ENCODE peak calls at places on chromosomes 11 and 22, in five cellular contexts. N, B, M, I and T are unnamed samples.

GRCh38 chr11:131760191-131760951 is 390.0 kb downstream of the NTM start:
- DNase-seq in B (no peak), I (no peak), M (no peak), N (peak; percentile 87), T (peak; percentile 71)

GRCh38 chr11:9906043-9906791 is 242.3 kb downstream of the SWAP70 start:
- DNase-seq in I (no peak), B (no peak), N (peak; percentile 86), M (peak; percentile 67), T (no peak)

GRCh38 chr11:105609341-105609781 is 512 bp upstream of the GRIA4 start:
- DNase-seq in I (no peak), B (no peak), N (peak; percentile 77), M (peak; percentile 23), T (no peak)

GRCh38 chr22:26435327-26436093 is 6.5 kb downstream of the ASPHD2 start:
- DNase-seq in B (no peak), N (no peak), M (no peak), I (no peak), T (no peak)

GRCh38 chr22:22949953-22950352 is 62.3 kb downstream of the IGLL5 start:
- DNase-seq in I (no peak), B (no peak), M (no peak), N (no peak), T (peak; percentile 87)

GRCh38 chr11:94586546-94586945 is 19.4 kb downstream of the PIWIL4 start:
- DNase-seq in I (no peak), B (no peak), N (no peak), M (no peak), T (no peak)

GRCh38 chr11:126588630-126589491 is 233.4 kb downstream of the ST3GAL4 start:
- DNase-seq in M (no peak), N (no peak), B (no peak), I (no peak), T (no peak)

GRCh38 chr11:1327064-1327460 is 17.6 kb upstream of the TOLLIP start:
- DNase-seq in M (no peak), I (peak; percentile 88), N (no peak), B (no peak), T (no peak)

GRCh38 chr11:84720706-84721402 is 906.3 kb downstream of the DLG2 start:
- DNase-seq in I (peak; percentile 64), M (no peak), N (peak; percentile 63), B (no peak), T (no peak)

GRCh38 chr11:47499614-47500013 is 50.7 kb upstream of the RAPSN start:
- DNase-seq in N (no peak), B (no peak), I (no peak), M (no peak), T (no peak)

GRCh38 chr11:8261316-8261715 is 2.4 kb downstream of the LMO1 start:
- DNase-seq in I (peak; percentile 37), N (no peak), B (peak; percentile 17), M (no peak), T (no peak)

GRCh38 chr11:68970921-68971636 is 9.7 kb downstream of the MRGPRD start:
- DNase-seq in B (no peak), N (no peak), M (no peak), I (peak; percentile 36), T (no peak)

GRCh38 chr11:95149659-95150294 is 60.1 kb downstream of the ENDOD1 start:
- DNase-seq in M (peak; percentile 90), B (peak; percentile 62), I (peak; percentile 75), N (peak; percentile 69), T (no peak)

GRCh38 chr11:34302046-34302921 is 55.5 kb downstream of the ABTB2 start:
- DNase-seq in M (peak; percentile 57), N (no peak), B (no peak), I (no peak), T (no peak)

GRCh38 chr11:45102361-45102809 is 44.1 kb upstream of the PRDM11 start:
- DNase-seq in B (no peak), M (no peak), I (no peak), N (no peak), T (peak; percentile 90)
- TF ChIP-seq POLR2AphosphoS5 in B (no peak), M (no peak), I (no peak), N (no peak), T (no peak)

DNA sequence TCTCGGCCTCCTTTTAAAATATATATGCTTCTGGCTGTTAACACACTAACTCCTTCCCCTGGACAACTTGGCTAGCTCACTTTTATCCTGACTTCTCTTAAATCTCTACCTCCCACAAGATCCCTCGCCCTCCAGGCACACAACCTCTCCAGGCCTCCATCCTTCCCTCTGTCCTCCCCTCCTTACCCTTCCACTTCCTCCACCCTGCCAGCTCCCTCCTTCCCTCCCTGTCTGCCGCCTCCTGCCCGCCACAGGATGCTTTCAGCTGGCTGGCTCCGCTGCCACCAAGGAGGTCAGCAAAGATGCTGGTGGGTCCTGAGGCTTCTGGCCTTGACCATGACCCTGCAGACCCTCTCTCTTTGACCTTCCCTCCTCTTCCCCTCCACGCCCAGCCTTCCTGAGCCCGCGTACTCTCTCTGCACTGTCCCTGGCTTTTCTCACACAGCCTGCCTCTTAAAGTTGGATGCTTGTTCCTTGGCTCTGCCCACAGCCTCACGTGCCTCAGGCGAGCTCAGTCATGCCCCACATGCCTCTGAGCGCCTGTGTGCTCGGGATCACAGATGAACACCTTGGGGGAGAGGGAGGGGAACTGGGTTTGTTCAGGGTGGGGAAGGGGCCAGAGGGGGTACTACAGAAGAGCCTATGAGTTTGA is 6.7 kb downstream of the NFAM1 start:
- DNase-seq in I (peak; percentile 87), M (no peak), N (no peak), B (no peak), T (no peak)
- H3K4me1 ChIP-seq in I (peaks cover 15% of the 10 kb centered on the region), M (no peaks in the 10 kb centered on the region), N (peaks cover 4% of the 10 kb centered on the region), B (no peaks in the 10 kb centered on the region), T (no peaks in the 10 kb centered on the region)

DNA sequence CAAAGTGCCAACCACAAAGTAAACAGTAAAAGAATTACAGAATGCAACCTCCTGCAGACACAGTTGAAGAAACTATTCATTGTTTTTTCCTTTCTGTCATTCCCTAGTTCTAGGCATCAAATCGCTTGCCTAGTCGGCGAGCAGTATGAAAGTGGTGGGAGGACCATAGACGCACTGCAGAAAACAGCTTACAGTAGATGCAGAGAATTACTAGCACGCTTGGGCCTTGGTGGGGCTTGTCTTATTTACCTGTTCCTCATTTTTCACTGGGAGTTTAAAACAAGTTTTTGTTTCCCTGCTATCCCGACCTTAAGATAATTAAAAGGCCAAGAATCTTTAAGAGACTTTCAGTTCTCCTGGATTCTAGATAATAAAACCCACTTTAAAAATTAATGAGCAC is 742 bp upstream of the ARL14EP start:
- DNase-seq in I (no peak), B (no peak), N (no peak), M (no peak), T (no peak)
- H3K4me3 ChIP-seq in I (peak overlapping the region; percentile 75), B (peak overlapping the region; percentile 55), N (peak overlapping the region; percentile 89), M (peak overlapping the region; percentile 65), T (no peak overlapping the region)

GRCh38 chr11:2998073-2998850 is 6.1 kb upstream of the NAP1L4 start:
- DNase-seq in I (peak; percentile 33), N (no peak), M (no peak), B (peak; percentile 68), T (no peak)
- TF ChIP-seq POLR2AphosphoS5 in I (no peak), N (no peak), M (peak; percentile 39), B (peak; percentile 29), T (no peak)

GRCh38 chr11:118052581-118053206 is 24.2 kb upstream of the TMPRSS4 start:
- DNase-seq in B (peak; percentile 22), I (no peak), M (no peak), N (no peak), T (peak; percentile 83)
- H3K4me1 ChIP-seq in B (no peaks in the 10 kb centered on the region), I (no peaks in the 10 kb centered on the region), M (no peaks in the 10 kb centered on the region), N (no peaks in the 10 kb centered on the region), T (no peaks in the 10 kb centered on the region)